ENCODE peak calls at places on chromosomes 7 and 10, in six cellular contexts. One of them, this sample, is unnamed.

GRCh38 chr10:49081532-49082275 is 33.6 kb downstream of the VSTM4 start:
- DNase-seq in activated CD4-positive, alpha-beta T cell treated with anti-CD3 and anti-CD28 coated beads, Interleukin-2, amount 50 U/mL, for 48 hours: no peak
- DNase-seq in COR-L47: no peak
- DNase-seq in sciatic nerve: no peak
- DNase-seq in A549: no peak
- DNase-seq in C1 segment of cervical spinal cord: peak
- DNase-seq in this sample: peak

GRCh38 chr7:75715864-75716263 is 22.9 kb downstream of the HIP1 start:
- DNase-seq in A549: no peak
- DNase-seq in sciatic nerve: no peak
- DNase-seq in COR-L47: no peak
- DNase-seq in C1 segment of cervical spinal cord: no peak
- DNase-seq in activated CD4-positive, alpha-beta T cell treated with anti-CD3 and anti-CD28 coated beads, Interleukin-2, amount 50 U/mL, for 48 hours: no peak
- DNase-seq in this sample: no peak

GRCh38 chr10:102242118-102242485 is 790 bp upstream of the PITX3 start:
- DNase-seq in COR-L47: no peak
- DNase-seq in sciatic nerve: no peak
- DNase-seq in A549: no peak
- DNase-seq in activated CD4-positive, alpha-beta T cell treated with anti-CD3 and anti-CD28 coated beads, Interleukin-2, amount 50 U/mL, for 48 hours: no peak
- DNase-seq in C1 segment of cervical spinal cord: no peak
- DNase-seq in this sample: no peak

GRCh38 chr7:127933116-127933515 is 98.1 kb downstream of the LRRC4 start:
- DNase-seq in A549: no peak
- DNase-seq in activated CD4-positive, alpha-beta T cell treated with anti-CD3 and anti-CD28 coated beads, Interleukin-2, amount 50 U/mL, for 48 hours: no peak
- DNase-seq in sciatic nerve: no peak
- DNase-seq in COR-L47: no peak
- DNase-seq in C1 segment of cervical spinal cord: no peak
- DNase-seq in this sample: no peak

GRCh38 chr7:11404355-11404754 is 427.6 kb downstream of the THSD7A start:
- DNase-seq in COR-L47: no peak
- DNase-seq in A549: no peak
- DNase-seq in activated CD4-positive, alpha-beta T cell treated with anti-CD3 and anti-CD28 coated beads, Interleukin-2, amount 50 U/mL, for 48 hours: no peak
- DNase-seq in C1 segment of cervical spinal cord: no peak
- DNase-seq in sciatic nerve: no peak
- DNase-seq in this sample: no peak

GRCh38 chr10:71333154-71333887 is 14.3 kb downstream of the SLC29A3 start:
- DNase-seq in activated CD4-positive, alpha-beta T cell treated with anti-CD3 and anti-CD28 coated beads, Interleukin-2, amount 50 U/mL, for 48 hours: no peak
- DNase-seq in sciatic nerve: no peak
- DNase-seq in COR-L47: no peak
- DNase-seq in C1 segment of cervical spinal cord: peak
- DNase-seq in A549: no peak
- DNase-seq in this sample: no peak

GRCh38 chr10:122310311-122311050 is 39.4 kb downstream of the BTBD16 start:
- DNase-seq in COR-L47: no peak
- DNase-seq in C1 segment of cervical spinal cord: no peak
- DNase-seq in activated CD4-positive, alpha-beta T cell treated with anti-CD3 and anti-CD28 coated beads, Interleukin-2, amount 50 U/mL, for 48 hours: no peak
- DNase-seq in sciatic nerve: no peak
- DNase-seq in A549: peak
- DNase-seq in this sample: peak

GRCh38 chr10:100345570-100346330 is 1.3 kb upstream of the SCD start:
- DNase-seq in C1 segment of cervical spinal cord: no peak
- DNase-seq in COR-L47: no peak
- DNase-seq in activated CD4-positive, alpha-beta T cell treated with anti-CD3 and anti-CD28 coated beads, Interleukin-2, amount 50 U/mL, for 48 hours: no peak
- DNase-seq in sciatic nerve: no peak
- DNase-seq in A549: no peak
- DNase-seq in this sample: peak

GRCh38 chr10:44724415-44725174 is 186.5 kb upstream of the TMEM72 start:
- DNase-seq in C1 segment of cervical spinal cord: no peak
- DNase-seq in COR-L47: no peak
- DNase-seq in sciatic nerve: no peak
- DNase-seq in A549: no peak
- DNase-seq in activated CD4-positive, alpha-beta T cell treated with anti-CD3 and anti-CD28 coated beads, Interleukin-2, amount 50 U/mL, for 48 hours: no peak
- DNase-seq in this sample: no peak

GRCh38 chr7:148761499-148762278 is 63.0 kb downstream of the CUL1 start:
- DNase-seq in C1 segment of cervical spinal cord: no peak
- DNase-seq in activated CD4-positive, alpha-beta T cell treated with anti-CD3 and anti-CD28 coated beads, Interleukin-2, amount 50 U/mL, for 48 hours: no peak
- DNase-seq in sciatic nerve: no peak
- DNase-seq in A549: no peak
- DNase-seq in COR-L47: no peak
- DNase-seq in this sample: no peak

GRCh38 chr7:97275475-97275874 is 158.0 kb downstream of the SDHAF3 start:
- DNase-seq in COR-L47: no peak
- DNase-seq in A549: no peak
- DNase-seq in activated CD4-positive, alpha-beta T cell treated with anti-CD3 and anti-CD28 coated beads, Interleukin-2, amount 50 U/mL, for 48 hours: no peak
- DNase-seq in C1 segment of cervical spinal cord: no peak
- DNase-seq in sciatic nerve: no peak
- DNase-seq in this sample: no peak

GRCh38 chr7:138875794-138876193 is 77.8 kb upstream of the ATP6V0A4 start:
- DNase-seq in A549: no peak
- DNase-seq in COR-L47: no peak
- DNase-seq in activated CD4-positive, alpha-beta T cell treated with anti-CD3 and anti-CD28 coated beads, Interleukin-2, amount 50 U/mL, for 48 hours: peak
- DNase-seq in C1 segment of cervical spinal cord: no peak
- DNase-seq in sciatic nerve: no peak
- DNase-seq in this sample: no peak

GRCh38 chr10:14588084-14588937 is 186.4 kb downstream of the FAM107B start:
- DNase-seq in A549: peak
- DNase-seq in COR-L47: no peak
- DNase-seq in C1 segment of cervical spinal cord: no peak
- DNase-seq in sciatic nerve: no peak
- DNase-seq in activated CD4-positive, alpha-beta T cell treated with anti-CD3 and anti-CD28 coated beads, Interleukin-2, amount 50 U/mL, for 48 hours: peak
- DNase-seq in this sample: no peak

GRCh38 chr7:33687601-33688000 is 217.7 kb upstream of the BMPER start:
- DNase-seq in C1 segment of cervical spinal cord: no peak
- DNase-seq in activated CD4-positive, alpha-beta T cell treated with anti-CD3 and anti-CD28 coated beads, Interleukin-2, amount 50 U/mL, for 48 hours: no peak
- DNase-seq in A549: no peak
- DNase-seq in COR-L47: no peak
- DNase-seq in sciatic nerve: no peak
- DNase-seq in this sample: no peak

GRCh38 chr10:37634351-37634880 is 223.0 kb downstream of the ZNF248 start:
- DNase-seq in sciatic nerve: no peak
- DNase-seq in C1 segment of cervical spinal cord: no peak
- DNase-seq in activated CD4-positive, alpha-beta T cell treated with anti-CD3 and anti-CD28 coated beads, Interleukin-2, amount 50 U/mL, for 48 hours: no peak
- DNase-seq in COR-L47: no peak
- DNase-seq in A549: no peak
- DNase-seq in this sample: no peak

GRCh38 chr10:132910901-132911711 is 31.3 kb downstream of the CFAP46 start:
- DNase-seq in A549: no peak
- DNase-seq in C1 segment of cervical spinal cord: no peak
- DNase-seq in sciatic nerve: peak
- DNase-seq in COR-L47: no peak
- DNase-seq in activated CD4-positive, alpha-beta T cell treated with anti-CD3 and anti-CD28 coated beads, Interleukin-2, amount 50 U/mL, for 48 hours: no peak
- DNase-seq in this sample: no peak

GRCh38 chr7:1043552-1044188 is 676 bp upstream of the GPR146 start:
- DNase-seq in sciatic nerve: no peak
- DNase-seq in activated CD4-positive, alpha-beta T cell treated with anti-CD3 and anti-CD28 coated beads, Interleukin-2, amount 50 U/mL, for 48 hours: no peak
- DNase-seq in COR-L47: no peak
- DNase-seq in C1 segment of cervical spinal cord: no peak
- DNase-seq in A549: no peak
- DNase-seq in this sample: no peak

GRCh38 chr10:46104071-46104585 is 58.1 kb upstream of the MSMB start:
- DNase-seq in sciatic nerve: no peak
- DNase-seq in COR-L47: no peak
- DNase-seq in A549: no peak
- DNase-seq in C1 segment of cervical spinal cord: no peak
- DNase-seq in activated CD4-positive, alpha-beta T cell treated with anti-CD3 and anti-CD28 coated beads, Interleukin-2, amount 50 U/mL, for 48 hours: no peak
- DNase-seq in this sample: no peak

GRCh38 chr7:31493714-31494181 is 20.1 kb upstream of the ITPRID1 start:
- DNase-seq in sciatic nerve: no peak
- DNase-seq in activated CD4-positive, alpha-beta T cell treated with anti-CD3 and anti-CD28 coated beads, Interleukin-2, amount 50 U/mL, for 48 hours: no peak
- DNase-seq in C1 segment of cervical spinal cord: no peak
- DNase-seq in A549: no peak
- DNase-seq in COR-L47: no peak
- DNase-seq in this sample: peak

GRCh38 chr7:86453454-86453853 is 190.3 kb upstream of the GRM3 start:
- DNase-seq in sciatic nerve: no peak
- DNase-seq in COR-L47: no peak
- DNase-seq in activated CD4-positive, alpha-beta T cell treated with anti-CD3 and anti-CD28 coated beads, Interleukin-2, amount 50 U/mL, for 48 hours: no peak
- DNase-seq in C1 segment of cervical spinal cord: no peak
- DNase-seq in A549: no peak
- DNase-seq in this sample: peak

GRCh38 chr10:61878411-61879051 is 23.0 kb upstream of the ARID5B start:
- DNase-seq in A549: no peak
- DNase-seq in sciatic nerve: no peak
- DNase-seq in COR-L47: no peak
- DNase-seq in activated CD4-positive, alpha-beta T cell treated with anti-CD3 and anti-CD28 coated beads, Interleukin-2, amount 50 U/mL, for 48 hours: no peak
- DNase-seq in C1 segment of cervical spinal cord: no peak
- DNase-seq in this sample: no peak

GRCh38 chr10:102457591-102458150 is 6.3 kb upstream of the C10orf95 start:
- DNase-seq in activated CD4-positive, alpha-beta T cell treated with anti-CD3 and anti-CD28 coated beads, Interleukin-2, amount 50 U/mL, for 48 hours: no peak
- DNase-seq in sciatic nerve: no peak
- DNase-seq in A549: no peak
- DNase-seq in COR-L47: no peak
- DNase-seq in C1 segment of cervical spinal cord: no peak
- DNase-seq in this sample: no peak

GRCh38 chr7:4185136-4185535 is 497.0 kb upstream of the FOXK1 start:
- DNase-seq in activated CD4-positive, alpha-beta T cell treated with anti-CD3 and anti-CD28 coated beads, Interleukin-2, amount 50 U/mL, for 48 hours: no peak
- DNase-seq in COR-L47: no peak
- DNase-seq in A549: no peak
- DNase-seq in C1 segment of cervical spinal cord: no peak
- DNase-seq in sciatic nerve: no peak
- DNase-seq in this sample: no peak

GRCh38 chr10:125086716-125087115 is 73.6 kb downstream of the CTBP2 start:
- DNase-seq in activated CD4-positive, alpha-beta T cell treated with anti-CD3 and anti-CD28 coated beads, Interleukin-2, amount 50 U/mL, for 48 hours: no peak
- DNase-seq in COR-L47: no peak
- DNase-seq in C1 segment of cervical spinal cord: no peak
- DNase-seq in sciatic nerve: peak
- DNase-seq in A549: no peak
- DNase-seq in this sample: no peak

GRCh38 chr7:76020031-76020714 is 25.8 kb upstream of the TMEM120A start:
- DNase-seq in A549: peak
- DNase-seq in C1 segment of cervical spinal cord: peak
- DNase-seq in sciatic nerve: peak
- DNase-seq in COR-L47: peak
- DNase-seq in activated CD4-positive, alpha-beta T cell treated with anti-CD3 and anti-CD28 coated beads, Interleukin-2, amount 50 U/mL, for 48 hours: peak
- DNase-seq in this sample: peak

GRCh38 chr10:121594076-121594475 is 4.2 kb downstream of the FGFR2 start:
- DNase-seq in COR-L47: no peak
- DNase-seq in activated CD4-positive, alpha-beta T cell treated with anti-CD3 and anti-CD28 coated beads, Interleukin-2, amount 50 U/mL, for 48 hours: no peak
- DNase-seq in C1 segment of cervical spinal cord: no peak
- DNase-seq in sciatic nerve: no peak
- DNase-seq in A549: no peak
- DNase-seq in this sample: no peak

GRCh38 chr10:53606951-53607350 is 834.4 kb upstream of the MBL2 start:
- DNase-seq in COR-L47: no peak
- DNase-seq in sciatic nerve: no peak
- DNase-seq in A549: no peak
- DNase-seq in C1 segment of cervical spinal cord: no peak
- DNase-seq in activated CD4-positive, alpha-beta T cell treated with anti-CD3 and anti-CD28 coated beads, Interleukin-2, amount 50 U/mL, for 48 hours: no peak
- DNase-seq in this sample: no peak

GRCh38 chr10:86671985-86672710 is 3.8 kb downstream of the LDB3 start:
- DNase-seq in COR-L47: no peak
- DNase-seq in C1 segment of cervical spinal cord: no peak
- DNase-seq in A549: no peak
- DNase-seq in sciatic nerve: no peak
- DNase-seq in activated CD4-positive, alpha-beta T cell treated with anti-CD3 and anti-CD28 coated beads, Interleukin-2, amount 50 U/mL, for 48 hours: no peak
- DNase-seq in this sample: peak

GRCh38 chr10:12561720-12562119 is 212.4 kb downstream of the CAMK1D start:
- DNase-seq in COR-L47: no peak
- DNase-seq in A549: no peak
- DNase-seq in activated CD4-positive, alpha-beta T cell treated with anti-CD3 and anti-CD28 coated beads, Interleukin-2, amount 50 U/mL, for 48 hours: no peak
- DNase-seq in C1 segment of cervical spinal cord: no peak
- DNase-seq in sciatic nerve: no peak
- DNase-seq in this sample: no peak

GRCh38 chr7:123241809-123242208 is 42.0 kb upstream of the SLC13A1 start:
- DNase-seq in COR-L47: no peak
- DNase-seq in A549: no peak
- DNase-seq in sciatic nerve: no peak
- DNase-seq in activated CD4-positive, alpha-beta T cell treated with anti-CD3 and anti-CD28 coated beads, Interleukin-2, amount 50 U/mL, for 48 hours: no peak
- DNase-seq in C1 segment of cervical spinal cord: no peak
- DNase-seq in this sample: no peak

GRCh38 chr7:37040330-37040729 is 316.0 kb upstream of the AOAH start:
- DNase-seq in COR-L47: peak
- DNase-seq in activated CD4-positive, alpha-beta T cell treated with anti-CD3 and anti-CD28 coated beads, Interleukin-2, amount 50 U/mL, for 48 hours: no peak
- DNase-seq in C1 segment of cervical spinal cord: no peak
- DNase-seq in sciatic nerve: no peak
- DNase-seq in A549: no peak
- DNase-seq in this sample: no peak